ENCODE peak calls at places on chromosomes 2 and 18, in seven cellular contexts. One of them, this sample, is unnamed.

GRCh38 chr2:241033346-241033987 is 35.0 kb downstream of the SNED1 start:
- DNase-seq in GM06990: no peak
- DNase-seq in activated CD4-positive, alpha-beta memory T cell treated with anti-CD3 and anti-CD28 coated beads, Interleukin-2, amount 10 ng/mL, durations not matched to agents 7 days and 5 days: peak
- DNase-seq in stimulated activated CD4-positive, alpha-beta T cell treated with anti-CD3 and anti-CD28 coated beads, Interleukin-2, amount 100 ng/mL, for 48 hours: no peak
- DNase-seq in activated T-helper 1 cell treated with Interleukin-2 at 50 U/mL for 16 hours: no peak
- DNase-seq in activated CD4-positive, alpha-beta T cell treated with anti-CD3 and anti-CD28 coated beads for 24 hours: no peak
- DNase-seq in NCI-H1092: no peak
- DNase-seq in this sample: no peak

GRCh38 chr2:12948231-12948962 is 231.7 kb downstream of the TRIB2 start:
- DNase-seq in GM06990: no peak
- DNase-seq in activated CD4-positive, alpha-beta memory T cell treated with anti-CD3 and anti-CD28 coated beads, Interleukin-2, amount 10 ng/mL, durations not matched to agents 7 days and 5 days: no peak
- DNase-seq in stimulated activated CD4-positive, alpha-beta T cell treated with anti-CD3 and anti-CD28 coated beads, Interleukin-2, amount 100 ng/mL, for 48 hours: no peak
- DNase-seq in activated T-helper 1 cell treated with Interleukin-2 at 50 U/mL for 16 hours: no peak
- DNase-seq in activated CD4-positive, alpha-beta T cell treated with anti-CD3 and anti-CD28 coated beads for 24 hours: no peak
- DNase-seq in NCI-H1092: no peak
- DNase-seq in this sample: peak

GRCh38 chr2:67243919-67244318 is 153.2 kb upstream of the ETAA1 start:
- DNase-seq in GM06990: no peak
- DNase-seq in activated CD4-positive, alpha-beta memory T cell treated with anti-CD3 and anti-CD28 coated beads, Interleukin-2, amount 10 ng/mL, durations not matched to agents 7 days and 5 days: no peak
- DNase-seq in stimulated activated CD4-positive, alpha-beta T cell treated with anti-CD3 and anti-CD28 coated beads, Interleukin-2, amount 100 ng/mL, for 48 hours: no peak
- DNase-seq in activated T-helper 1 cell treated with Interleukin-2 at 50 U/mL for 16 hours: no peak
- DNase-seq in activated CD4-positive, alpha-beta T cell treated with anti-CD3 and anti-CD28 coated beads for 24 hours: no peak
- DNase-seq in NCI-H1092: no peak
- DNase-seq in this sample: no peak

GRCh38 chr2:160651416-160652200 is 158.0 kb upstream of the RBMS1 start:
- DNase-seq in GM06990: no peak
- DNase-seq in activated CD4-positive, alpha-beta memory T cell treated with anti-CD3 and anti-CD28 coated beads, Interleukin-2, amount 10 ng/mL, durations not matched to agents 7 days and 5 days: no peak
- DNase-seq in stimulated activated CD4-positive, alpha-beta T cell treated with anti-CD3 and anti-CD28 coated beads, Interleukin-2, amount 100 ng/mL, for 48 hours: no peak
- DNase-seq in activated T-helper 1 cell treated with Interleukin-2 at 50 U/mL for 16 hours: no peak
- DNase-seq in activated CD4-positive, alpha-beta T cell treated with anti-CD3 and anti-CD28 coated beads for 24 hours: no peak
- DNase-seq in NCI-H1092: no peak
- DNase-seq in this sample: peak

GRCh38 chr2:163420604-163421003 is 315.2 kb downstream of the FIGN start:
- DNase-seq in GM06990: no peak
- DNase-seq in activated CD4-positive, alpha-beta memory T cell treated with anti-CD3 and anti-CD28 coated beads, Interleukin-2, amount 10 ng/mL, durations not matched to agents 7 days and 5 days: no peak
- DNase-seq in stimulated activated CD4-positive, alpha-beta T cell treated with anti-CD3 and anti-CD28 coated beads, Interleukin-2, amount 100 ng/mL, for 48 hours: no peak
- DNase-seq in activated T-helper 1 cell treated with Interleukin-2 at 50 U/mL for 16 hours: no peak
- DNase-seq in activated CD4-positive, alpha-beta T cell treated with anti-CD3 and anti-CD28 coated beads for 24 hours: no peak
- DNase-seq in NCI-H1092: no peak
- DNase-seq in this sample: no peak

GRCh38 chr2:74233648-74234047 is 35.2 kb downstream of the MTHFD2 start:
- DNase-seq in GM06990: no peak
- DNase-seq in activated CD4-positive, alpha-beta memory T cell treated with anti-CD3 and anti-CD28 coated beads, Interleukin-2, amount 10 ng/mL, durations not matched to agents 7 days and 5 days: no peak
- DNase-seq in stimulated activated CD4-positive, alpha-beta T cell treated with anti-CD3 and anti-CD28 coated beads, Interleukin-2, amount 100 ng/mL, for 48 hours: no peak
- DNase-seq in activated T-helper 1 cell treated with Interleukin-2 at 50 U/mL for 16 hours: no peak
- DNase-seq in activated CD4-positive, alpha-beta T cell treated with anti-CD3 and anti-CD28 coated beads for 24 hours: no peak
- DNase-seq in NCI-H1092: no peak
- DNase-seq in this sample: no peak

GRCh38 chr2:71613953-71614925 is 160.9 kb downstream of the DYSF start:
- DNase-seq in GM06990: no peak
- DNase-seq in activated CD4-positive, alpha-beta memory T cell treated with anti-CD3 and anti-CD28 coated beads, Interleukin-2, amount 10 ng/mL, durations not matched to agents 7 days and 5 days: peak
- DNase-seq in stimulated activated CD4-positive, alpha-beta T cell treated with anti-CD3 and anti-CD28 coated beads, Interleukin-2, amount 100 ng/mL, for 48 hours: no peak
- DNase-seq in activated T-helper 1 cell treated with Interleukin-2 at 50 U/mL for 16 hours: no peak
- DNase-seq in activated CD4-positive, alpha-beta T cell treated with anti-CD3 and anti-CD28 coated beads for 24 hours: no peak
- DNase-seq in NCI-H1092: no peak
- DNase-seq in this sample: no peak

GRCh38 chr2:173271825-173272224 is 82.8 kb upstream of the CDCA7 start:
- DNase-seq in GM06990: no peak
- DNase-seq in activated CD4-positive, alpha-beta memory T cell treated with anti-CD3 and anti-CD28 coated beads, Interleukin-2, amount 10 ng/mL, durations not matched to agents 7 days and 5 days: no peak
- DNase-seq in stimulated activated CD4-positive, alpha-beta T cell treated with anti-CD3 and anti-CD28 coated beads, Interleukin-2, amount 100 ng/mL, for 48 hours: no peak
- DNase-seq in activated T-helper 1 cell treated with Interleukin-2 at 50 U/mL for 16 hours: no peak
- DNase-seq in activated CD4-positive, alpha-beta T cell treated with anti-CD3 and anti-CD28 coated beads for 24 hours: no peak
- DNase-seq in NCI-H1092: no peak
- DNase-seq in this sample: no peak

GRCh38 chr2:199581504-199581903 is 123.8 kb upstream of the SATB2 start:
- DNase-seq in GM06990: no peak
- DNase-seq in activated CD4-positive, alpha-beta memory T cell treated with anti-CD3 and anti-CD28 coated beads, Interleukin-2, amount 10 ng/mL, durations not matched to agents 7 days and 5 days: no peak
- DNase-seq in stimulated activated CD4-positive, alpha-beta T cell treated with anti-CD3 and anti-CD28 coated beads, Interleukin-2, amount 100 ng/mL, for 48 hours: no peak
- DNase-seq in activated T-helper 1 cell treated with Interleukin-2 at 50 U/mL for 16 hours: no peak
- DNase-seq in activated CD4-positive, alpha-beta T cell treated with anti-CD3 and anti-CD28 coated beads for 24 hours: no peak
- DNase-seq in NCI-H1092: no peak
- DNase-seq in this sample: no peak

GRCh38 chr2:205461678-205462665 is 220.3 kb upstream of the NRP2 start:
- DNase-seq in GM06990: no peak
- DNase-seq in activated CD4-positive, alpha-beta memory T cell treated with anti-CD3 and anti-CD28 coated beads, Interleukin-2, amount 10 ng/mL, durations not matched to agents 7 days and 5 days: no peak
- DNase-seq in stimulated activated CD4-positive, alpha-beta T cell treated with anti-CD3 and anti-CD28 coated beads, Interleukin-2, amount 100 ng/mL, for 48 hours: no peak
- DNase-seq in activated T-helper 1 cell treated with Interleukin-2 at 50 U/mL for 16 hours: no peak
- DNase-seq in activated CD4-positive, alpha-beta T cell treated with anti-CD3 and anti-CD28 coated beads for 24 hours: no peak
- DNase-seq in NCI-H1092: no peak
- DNase-seq in this sample: no peak

GRCh38 chr18:45104071-45104440 is 423.4 kb downstream of the SETBP1 start:
- DNase-seq in GM06990: no peak
- DNase-seq in activated CD4-positive, alpha-beta memory T cell treated with anti-CD3 and anti-CD28 coated beads, Interleukin-2, amount 10 ng/mL, durations not matched to agents 7 days and 5 days: no peak
- DNase-seq in stimulated activated CD4-positive, alpha-beta T cell treated with anti-CD3 and anti-CD28 coated beads, Interleukin-2, amount 100 ng/mL, for 48 hours: no peak
- DNase-seq in activated T-helper 1 cell treated with Interleukin-2 at 50 U/mL for 16 hours: no peak
- DNase-seq in activated CD4-positive, alpha-beta T cell treated with anti-CD3 and anti-CD28 coated beads for 24 hours: no peak
- DNase-seq in NCI-H1092: no peak
- DNase-seq in this sample: no peak

GRCh38 chr2:237935740-237936452 is 30.9 kb upstream of the UBE2F start:
- DNase-seq in GM06990: no peak
- DNase-seq in activated CD4-positive, alpha-beta memory T cell treated with anti-CD3 and anti-CD28 coated beads, Interleukin-2, amount 10 ng/mL, durations not matched to agents 7 days and 5 days: no peak
- DNase-seq in stimulated activated CD4-positive, alpha-beta T cell treated with anti-CD3 and anti-CD28 coated beads, Interleukin-2, amount 100 ng/mL, for 48 hours: no peak
- DNase-seq in activated T-helper 1 cell treated with Interleukin-2 at 50 U/mL for 16 hours: no peak
- DNase-seq in activated CD4-positive, alpha-beta T cell treated with anti-CD3 and anti-CD28 coated beads for 24 hours: no peak
- DNase-seq in NCI-H1092: no peak
- DNase-seq in this sample: no peak

GRCh38 chr2:150109912-150110311 is 377.6 kb downstream of the RND3 start:
- DNase-seq in GM06990: no peak
- DNase-seq in activated CD4-positive, alpha-beta memory T cell treated with anti-CD3 and anti-CD28 coated beads, Interleukin-2, amount 10 ng/mL, durations not matched to agents 7 days and 5 days: no peak
- DNase-seq in stimulated activated CD4-positive, alpha-beta T cell treated with anti-CD3 and anti-CD28 coated beads, Interleukin-2, amount 100 ng/mL, for 48 hours: no peak
- DNase-seq in activated T-helper 1 cell treated with Interleukin-2 at 50 U/mL for 16 hours: no peak
- DNase-seq in activated CD4-positive, alpha-beta T cell treated with anti-CD3 and anti-CD28 coated beads for 24 hours: no peak
- DNase-seq in NCI-H1092: no peak
- DNase-seq in this sample: no peak

GRCh38 chr2:241639385-241639784 is 1.9 kb downstream of the ATG4B start:
- DNase-seq in GM06990: no peak
- DNase-seq in activated CD4-positive, alpha-beta memory T cell treated with anti-CD3 and anti-CD28 coated beads, Interleukin-2, amount 10 ng/mL, durations not matched to agents 7 days and 5 days: no peak
- DNase-seq in stimulated activated CD4-positive, alpha-beta T cell treated with anti-CD3 and anti-CD28 coated beads, Interleukin-2, amount 100 ng/mL, for 48 hours: no peak
- DNase-seq in activated T-helper 1 cell treated with Interleukin-2 at 50 U/mL for 16 hours: no peak
- DNase-seq in activated CD4-positive, alpha-beta T cell treated with anti-CD3 and anti-CD28 coated beads for 24 hours: no peak
- DNase-seq in NCI-H1092: no peak
- DNase-seq in this sample: no peak

GRCh38 chr2:208490492-208490891 is 83.9 kb downstream of the PTH2R start:
- DNase-seq in GM06990: no peak
- DNase-seq in activated CD4-positive, alpha-beta memory T cell treated with anti-CD3 and anti-CD28 coated beads, Interleukin-2, amount 10 ng/mL, durations not matched to agents 7 days and 5 days: no peak
- DNase-seq in stimulated activated CD4-positive, alpha-beta T cell treated with anti-CD3 and anti-CD28 coated beads, Interleukin-2, amount 100 ng/mL, for 48 hours: no peak
- DNase-seq in activated T-helper 1 cell treated with Interleukin-2 at 50 U/mL for 16 hours: no peak
- DNase-seq in activated CD4-positive, alpha-beta T cell treated with anti-CD3 and anti-CD28 coated beads for 24 hours: no peak
- DNase-seq in NCI-H1092: no peak
- DNase-seq in this sample: no peak

GRCh38 chr2:222760301-222760897 is 88.9 kb downstream of the MOGAT1 start:
- DNase-seq in GM06990: no peak
- DNase-seq in activated CD4-positive, alpha-beta memory T cell treated with anti-CD3 and anti-CD28 coated beads, Interleukin-2, amount 10 ng/mL, durations not matched to agents 7 days and 5 days: no peak
- DNase-seq in stimulated activated CD4-positive, alpha-beta T cell treated with anti-CD3 and anti-CD28 coated beads, Interleukin-2, amount 100 ng/mL, for 48 hours: no peak
- DNase-seq in activated T-helper 1 cell treated with Interleukin-2 at 50 U/mL for 16 hours: no peak
- DNase-seq in activated CD4-positive, alpha-beta T cell treated with anti-CD3 and anti-CD28 coated beads for 24 hours: no peak
- DNase-seq in NCI-H1092: no peak
- DNase-seq in this sample: no peak

GRCh38 chr2:76613330-76613729 is 902.6 kb upstream of the GCFC2 start:
- DNase-seq in GM06990: no peak
- DNase-seq in activated CD4-positive, alpha-beta memory T cell treated with anti-CD3 and anti-CD28 coated beads, Interleukin-2, amount 10 ng/mL, durations not matched to agents 7 days and 5 days: no peak
- DNase-seq in stimulated activated CD4-positive, alpha-beta T cell treated with anti-CD3 and anti-CD28 coated beads, Interleukin-2, amount 100 ng/mL, for 48 hours: no peak
- DNase-seq in activated T-helper 1 cell treated with Interleukin-2 at 50 U/mL for 16 hours: no peak
- DNase-seq in activated CD4-positive, alpha-beta T cell treated with anti-CD3 and anti-CD28 coated beads for 24 hours: no peak
- DNase-seq in NCI-H1092: no peak
- DNase-seq in this sample: no peak

GRCh38 chr2:33494877-33495641 is 18.6 kb downstream of the RASGRP3 start:
- DNase-seq in GM06990: no peak
- DNase-seq in activated CD4-positive, alpha-beta memory T cell treated with anti-CD3 and anti-CD28 coated beads, Interleukin-2, amount 10 ng/mL, durations not matched to agents 7 days and 5 days: no peak
- DNase-seq in stimulated activated CD4-positive, alpha-beta T cell treated with anti-CD3 and anti-CD28 coated beads, Interleukin-2, amount 100 ng/mL, for 48 hours: no peak
- DNase-seq in activated T-helper 1 cell treated with Interleukin-2 at 50 U/mL for 16 hours: no peak
- DNase-seq in activated CD4-positive, alpha-beta T cell treated with anti-CD3 and anti-CD28 coated beads for 24 hours: no peak
- DNase-seq in NCI-H1092: no peak
- DNase-seq in this sample: no peak

GRCh38 chr2:130377491-130377890 is 21.6 kb downstream of the PTPN18 start:
- DNase-seq in GM06990: no peak
- DNase-seq in activated CD4-positive, alpha-beta memory T cell treated with anti-CD3 and anti-CD28 coated beads, Interleukin-2, amount 10 ng/mL, durations not matched to agents 7 days and 5 days: no peak
- DNase-seq in stimulated activated CD4-positive, alpha-beta T cell treated with anti-CD3 and anti-CD28 coated beads, Interleukin-2, amount 100 ng/mL, for 48 hours: no peak
- DNase-seq in activated T-helper 1 cell treated with Interleukin-2 at 50 U/mL for 16 hours: no peak
- DNase-seq in activated CD4-positive, alpha-beta T cell treated with anti-CD3 and anti-CD28 coated beads for 24 hours: no peak
- DNase-seq in NCI-H1092: no peak
- DNase-seq in this sample: no peak

GRCh38 chr2:124112966-124113365 is 87.9 kb downstream of the CNTNAP5 start:
- DNase-seq in GM06990: no peak
- DNase-seq in activated CD4-positive, alpha-beta memory T cell treated with anti-CD3 and anti-CD28 coated beads, Interleukin-2, amount 10 ng/mL, durations not matched to agents 7 days and 5 days: no peak
- DNase-seq in stimulated activated CD4-positive, alpha-beta T cell treated with anti-CD3 and anti-CD28 coated beads, Interleukin-2, amount 100 ng/mL, for 48 hours: no peak
- DNase-seq in activated T-helper 1 cell treated with Interleukin-2 at 50 U/mL for 16 hours: no peak
- DNase-seq in activated CD4-positive, alpha-beta T cell treated with anti-CD3 and anti-CD28 coated beads for 24 hours: no peak
- DNase-seq in NCI-H1092: no peak
- DNase-seq in this sample: peak

GRCh38 chr2:185433824-185434223 is 304.8 kb upstream of the FSIP2 start:
- DNase-seq in GM06990: no peak
- DNase-seq in activated CD4-positive, alpha-beta memory T cell treated with anti-CD3 and anti-CD28 coated beads, Interleukin-2, amount 10 ng/mL, durations not matched to agents 7 days and 5 days: no peak
- DNase-seq in stimulated activated CD4-positive, alpha-beta T cell treated with anti-CD3 and anti-CD28 coated beads, Interleukin-2, amount 100 ng/mL, for 48 hours: no peak
- DNase-seq in activated T-helper 1 cell treated with Interleukin-2 at 50 U/mL for 16 hours: no peak
- DNase-seq in activated CD4-positive, alpha-beta T cell treated with anti-CD3 and anti-CD28 coated beads for 24 hours: no peak
- DNase-seq in NCI-H1092: no peak
- DNase-seq in this sample: peak

GRCh38 chr2:45843136-45843535 is 191.7 kb downstream of the PRKCE start:
- DNase-seq in GM06990: peak
- DNase-seq in activated CD4-positive, alpha-beta memory T cell treated with anti-CD3 and anti-CD28 coated beads, Interleukin-2, amount 10 ng/mL, durations not matched to agents 7 days and 5 days: no peak
- DNase-seq in stimulated activated CD4-positive, alpha-beta T cell treated with anti-CD3 and anti-CD28 coated beads, Interleukin-2, amount 100 ng/mL, for 48 hours: no peak
- DNase-seq in activated T-helper 1 cell treated with Interleukin-2 at 50 U/mL for 16 hours: no peak
- DNase-seq in activated CD4-positive, alpha-beta T cell treated with anti-CD3 and anti-CD28 coated beads for 24 hours: no peak
- DNase-seq in NCI-H1092: no peak
- DNase-seq in this sample: no peak

GRCh38 chr2:15638720-15639119 is 47.1 kb downstream of the DDX1 start:
- DNase-seq in GM06990: no peak
- DNase-seq in activated CD4-positive, alpha-beta memory T cell treated with anti-CD3 and anti-CD28 coated beads, Interleukin-2, amount 10 ng/mL, durations not matched to agents 7 days and 5 days: no peak
- DNase-seq in stimulated activated CD4-positive, alpha-beta T cell treated with anti-CD3 and anti-CD28 coated beads, Interleukin-2, amount 100 ng/mL, for 48 hours: no peak
- DNase-seq in activated T-helper 1 cell treated with Interleukin-2 at 50 U/mL for 16 hours: no peak
- DNase-seq in activated CD4-positive, alpha-beta T cell treated with anti-CD3 and anti-CD28 coated beads for 24 hours: no peak
- DNase-seq in NCI-H1092: no peak
- DNase-seq in this sample: peak

GRCh38 chr2:86430368-86430767 is 10.8 kb upstream of the KDM3A start:
- DNase-seq in GM06990: no peak
- DNase-seq in activated CD4-positive, alpha-beta memory T cell treated with anti-CD3 and anti-CD28 coated beads, Interleukin-2, amount 10 ng/mL, durations not matched to agents 7 days and 5 days: no peak
- DNase-seq in stimulated activated CD4-positive, alpha-beta T cell treated with anti-CD3 and anti-CD28 coated beads, Interleukin-2, amount 100 ng/mL, for 48 hours: no peak
- DNase-seq in activated T-helper 1 cell treated with Interleukin-2 at 50 U/mL for 16 hours: no peak
- DNase-seq in activated CD4-positive, alpha-beta T cell treated with anti-CD3 and anti-CD28 coated beads for 24 hours: no peak
- DNase-seq in NCI-H1092: no peak
- DNase-seq in this sample: no peak

GRCh38 chr2:86045541-86045940 is 60.1 kb downstream of the POLR1A start:
- DNase-seq in GM06990: no peak
- DNase-seq in activated CD4-positive, alpha-beta memory T cell treated with anti-CD3 and anti-CD28 coated beads, Interleukin-2, amount 10 ng/mL, durations not matched to agents 7 days and 5 days: peak
- DNase-seq in stimulated activated CD4-positive, alpha-beta T cell treated with anti-CD3 and anti-CD28 coated beads, Interleukin-2, amount 100 ng/mL, for 48 hours: no peak
- DNase-seq in activated T-helper 1 cell treated with Interleukin-2 at 50 U/mL for 16 hours: no peak
- DNase-seq in activated CD4-positive, alpha-beta T cell treated with anti-CD3 and anti-CD28 coated beads for 24 hours: no peak
- DNase-seq in NCI-H1092: no peak
- DNase-seq in this sample: no peak